ENCODE peak calls at places on chromosome 14, in seven cellular contexts. V is HCT116, R is A549, G is IMR-90, T is K562, D is GM12878, Q is SK-N-SH. N is an unnamed sample.

GRCh38 chr14:64926398-64926995 is 12.2 kb downstream of the CHURC1 start:
- DNase-seq in V (no peak), R (no peak), G (no peak), T (no peak), D (no peak), Q (no peak), N (no peak)

GRCh38 chr14:104676694-104677505 is 12.5 kb upstream of the INF2 start:
- DNase-seq in V (no peak), R (no peak), G (no peak), T (no peak), D (no peak), Q (no peak), N (peak)

GRCh38 chr14:69615471-69616407 is 4.3 kb downstream of the SUSD6 start:
- DNase-seq in V (no peak), R (no peak), G (peak), T (no peak), D (peak), Q (no peak), N (no peak)

GRCh38 chr14:102050625-102051024 is 36.2 kb downstream of the HSP90AA1 start:
- DNase-seq in V (no peak), R (no peak), G (peak), T (no peak), D (no peak), Q (no peak), N (no peak)

GRCh38 chr14:64692597-64693350 is 11.4 kb upstream of the PLEKHG3 start:
- DNase-seq in V (no peak), R (no peak), G (no peak), T (no peak), D (no peak), Q (no peak), N (no peak)

GRCh38 chr14:68694516-68695235 is 98.2 kb downstream of the ZFP36L1 start:
- DNase-seq in V (no peak), R (no peak), G (peak), T (no peak), D (no peak), Q (no peak), N (no peak)

GRCh38 chr14:61178226-61179060 is 102.7 kb downstream of the TMEM30B start:
- DNase-seq in V (peak), R (peak), G (peak), T (no peak), D (no peak), Q (no peak), N (peak)

GRCh38 chr14:21068521-21069387 is 1.4 kb upstream of the ARHGEF40 start:
- DNase-seq in V (peak), R (peak), G (peak), T (peak), D (no peak), Q (peak), N (peak)

GRCh38 chr14:23115492-23115850 is 3.6 kb downstream of the CEBPE start:
- DNase-seq in V (no peak), R (no peak), G (no peak), T (no peak), D (no peak), Q (no peak), N (no peak)
- H3K27ac ChIP-seq in V (no peak), R (peak), G (peak), T (no peak), D (no peak), Q (peak), N (no peak)

GRCh38 chr14:88043523-88043922 is 38.6 kb downstream of the GPR65 start:
- DNase-seq in V (no peak), R (peak), G (no peak), T (no peak), D (no peak), Q (no peak), N (peak)
- H3K4me3 ChIP-seq in V (no peak), R (no peak), G (no peak), T (no peak), D (no peak), Q (no peak), N (no peak)

DNA sequence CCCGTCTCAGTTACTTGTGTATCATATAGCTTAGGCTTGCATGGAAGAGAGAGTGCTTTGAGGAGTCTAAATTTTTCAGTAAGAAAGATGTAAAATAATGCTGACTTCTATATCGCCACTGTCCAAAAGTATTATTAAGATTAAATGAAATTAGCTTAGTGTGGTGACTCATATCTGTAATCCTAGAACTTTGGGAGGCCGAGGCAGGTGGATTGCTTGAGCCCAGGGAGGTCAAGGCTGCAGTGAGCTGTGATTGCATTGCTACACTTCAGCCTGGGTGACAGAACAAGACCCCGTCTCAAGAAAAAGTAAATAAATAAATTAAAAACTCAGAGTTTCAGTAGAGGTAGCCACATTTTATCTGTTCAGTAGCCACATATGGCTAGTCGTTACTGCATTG is 23.3 kb downstream of the PAPOLA start:
- DNase-seq in V (no peak), R (no peak), G (no peak), T (no peak), D (no peak), Q (no peak), N (no peak)
- TF ChIP-seq RAD21 in V (no peak), R (no peak), G (no peak), T (no peak), D (no peak), Q (no peak), N (no peak)

GRCh38 chr14:29900609-29901350 is 26.9 kb downstream of the PRKD1 start:
- DNase-seq in V (no peak), R (no peak), G (no peak), T (no peak), D (no peak), Q (no peak), N (no peak)

GRCh38 chr14:29911815-29912214 is 15.8 kb downstream of the PRKD1 start:
- DNase-seq in V (no peak), R (no peak), G (no peak), T (no peak), D (no peak), Q (no peak), N (no peak)

GRCh38 chr14:29905549-29905948 is 22.1 kb downstream of the PRKD1 start:
- DNase-seq in V (no peak), R (no peak), G (no peak), T (no peak), D (no peak), Q (no peak), N (no peak)

GRCh38 chr14:29908652-29909577 is 18.7 kb downstream of the PRKD1 start:
- DNase-seq in V (no peak), R (no peak), G (no peak), T (no peak), D (no peak), Q (no peak), N (no peak)

GRCh38 chr14:29906256-29906885 is 21.3 kb downstream of the PRKD1 start:
- DNase-seq in V (no peak), R (peak), G (peak), T (no peak), D (no peak), Q (no peak), N (peak)
- H3K27ac ChIP-seq in V (no peak), R (peak), G (no peak), T (no peak), D (no peak), Q (no peak), N (no peak)

GRCh38 chr14:75429562-75429961 is 1.7 kb downstream of the JDP2 start:
- DNase-seq in V (no peak), R (no peak), G (no peak), T (no peak), D (no peak), Q (no peak), N (no peak)
- H3K4me3 ChIP-seq in V (no peak), R (peak), G (peak), T (no peak), D (peak), Q (peak), N (peak)

GRCh38 chr14:47435331-47435965 is 240.0 kb downstream of the MDGA2 start:
- DNase-seq in V (no peak), R (no peak), G (no peak), T (no peak), D (no peak), Q (no peak), N (no peak)

GRCh38 chr14:47438650-47439140 is 236.7 kb downstream of the MDGA2 start:
- DNase-seq in V (no peak), R (no peak), G (no peak), T (no peak), D (no peak), Q (no peak), N (no peak)

GRCh38 chr14:47442206-47442605 is 233.2 kb downstream of the MDGA2 start:
- DNase-seq in V (peak), R (peak), G (no peak), T (no peak), D (no peak), Q (no peak), N (peak)

GRCh38 chr14:47439953-47440352 is 235.5 kb downstream of the MDGA2 start:
- DNase-seq in V (no peak), R (no peak), G (no peak), T (no peak), D (no peak), Q (no peak), N (no peak)
- TF ChIP-seq RAD21 in V (no peak), R (no peak), G (no peak), T (no peak), D (no peak), Q (no peak), N (no peak)

GRCh38 chr14:75046275-75046674 is 5.0 kb downstream of the MLH3 start:
- DNase-seq in V (no peak), R (no peak), G (no peak), T (no peak), D (no peak), Q (no peak), N (no peak)

GRCh38 chr14:75047506-75047905 is 3.8 kb downstream of the MLH3 start:
- DNase-seq in V (no peak), R (no peak), G (peak), T (no peak), D (no peak), Q (no peak), N (no peak)

GRCh38 chr14:75044760-75045159 is 6.5 kb downstream of the MLH3 start:
- DNase-seq in V (no peak), R (no peak), G (peak), T (peak), D (no peak), Q (peak), N (no peak)

GRCh38 chr14:75048101-75048500 is 3.2 kb downstream of the MLH3 start:
- DNase-seq in V (no peak), R (no peak), G (no peak), T (no peak), D (no peak), Q (no peak), N (no peak)

DNA sequence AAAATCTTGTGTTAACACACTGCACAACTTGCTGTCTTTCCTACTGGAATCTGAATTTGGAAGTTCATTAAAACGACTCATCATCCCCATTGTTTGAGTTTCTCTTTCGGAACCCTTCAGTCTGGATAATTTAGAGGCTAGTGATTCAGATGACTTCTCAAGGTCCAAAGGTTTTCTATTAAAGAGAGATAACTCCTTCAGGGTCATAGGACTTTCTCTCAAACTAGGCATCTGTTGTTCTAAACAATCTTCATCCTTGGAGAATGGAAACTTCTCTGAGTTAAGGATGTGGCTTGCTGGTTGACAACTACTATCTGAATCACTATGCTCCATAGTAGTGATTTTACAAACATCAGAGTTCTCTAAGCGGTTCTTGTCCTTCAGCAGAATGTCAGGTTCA is 4.4 kb downstream of the MLH3 start:
- DNase-seq in V (no peak), R (no peak), G (peak), T (no peak), D (no peak), Q (no peak), N (no peak)
- H3K27ac ChIP-seq in V (no peak), R (no peak), G (no peak), T (no peak), D (no peak), Q (peak), N (no peak)

GRCh38 chr14:81437226-81437625 is 37.1 kb upstream of the STON2 start:
- DNase-seq in V (no peak), R (no peak), G (no peak), T (no peak), D (no peak), Q (no peak), N (no peak)
- H3K4me3 ChIP-seq in V (no peak), R (no peak), G (no peak), T (peak), D (no peak), Q (no peak), N (no peak)

N was measured in HepG2.